ENCODE peak calls at places on chromosome 10, in five cellular contexts. One of them, this sample, is unnamed.

GRCh38 chr10:10530313-10530712 is 487.4 kb upstream of the CELF2 start:
- DNase-seq in left ventricle myocardium inferior: no peak
- DNase-seq in endodermal cell: no peak
- DNase-seq in CD4-positive, alpha-beta T cell: no peak
- DNase-seq in MCF 10A: no peak
- DNase-seq in this sample: no peak

GRCh38 chr10:29860159-29860558 is 199.2 kb downstream of the JCAD start:
- DNase-seq in endodermal cell: no peak
- DNase-seq in MCF 10A: peak; percentile 78
- DNase-seq in left ventricle myocardium inferior: no peak
- DNase-seq in CD4-positive, alpha-beta T cell: no peak
- DNase-seq in this sample: no peak

GRCh38 chr10:114363745-114364460 is 40.4 kb downstream of the AFAP1L2 start:
- DNase-seq in endodermal cell: no peak
- DNase-seq in CD4-positive, alpha-beta T cell: no peak
- DNase-seq in left ventricle myocardium inferior: no peak
- DNase-seq in MCF 10A: no peak
- DNase-seq in this sample: no peak

GRCh38 chr10:97506214-97506991 is 7.7 kb downstream of the UBTD1 start:
- DNase-seq in MCF 10A: no peak
- DNase-seq in left ventricle myocardium inferior: no peak
- DNase-seq in CD4-positive, alpha-beta T cell: no peak
- DNase-seq in endodermal cell: no peak
- DNase-seq in this sample: no peak

GRCh38 chr10:50469288-50469687 is 154.5 kb downstream of the SGMS1 start:
- DNase-seq in left ventricle myocardium inferior: no peak
- DNase-seq in CD4-positive, alpha-beta T cell: no peak
- DNase-seq in endodermal cell: no peak
- DNase-seq in MCF 10A: no peak
- DNase-seq in this sample: no peak

GRCh38 chr10:50346947-50347346 is 95.6 kb upstream of the ASAH2 start:
- DNase-seq in endodermal cell: no peak
- DNase-seq in left ventricle myocardium inferior: no peak
- DNase-seq in MCF 10A: no peak
- DNase-seq in CD4-positive, alpha-beta T cell: no peak
- DNase-seq in this sample: no peak

GRCh38 chr10:97888641-97889262 is 39.1 kb downstream of the GOLGA7B start:
- DNase-seq in CD4-positive, alpha-beta T cell: no peak
- DNase-seq in endodermal cell: peak; percentile 89
- DNase-seq in MCF 10A: peak; percentile 85
- DNase-seq in left ventricle myocardium inferior: no peak
- DNase-seq in this sample: no peak

GRCh38 chr10:52954407-52954806 is 181.8 kb upstream of the MBL2 start:
- DNase-seq in left ventricle myocardium inferior: no peak
- DNase-seq in MCF 10A: no peak
- DNase-seq in endodermal cell: no peak
- DNase-seq in CD4-positive, alpha-beta T cell: no peak
- DNase-seq in this sample: no peak

GRCh38 chr10:116274141-116274861 is 1.3 kb upstream of the GFRA1 start:
- DNase-seq in left ventricle myocardium inferior: peak; percentile 19
- DNase-seq in CD4-positive, alpha-beta T cell: no peak
- DNase-seq in endodermal cell: peak; percentile 81
- DNase-seq in MCF 10A: no peak
- DNase-seq in this sample: no peak

GRCh38 chr10:68172324-68172723 is 59.6 kb downstream of the ATOH7 start:
- DNase-seq in endodermal cell: no peak
- DNase-seq in CD4-positive, alpha-beta T cell: no peak
- DNase-seq in MCF 10A: no peak
- DNase-seq in left ventricle myocardium inferior: no peak
- DNase-seq in this sample: no peak

GRCh38 chr10:100631192-100631591 is 95.4 kb downstream of the HIF1AN start:
- DNase-seq in left ventricle myocardium inferior: no peak
- DNase-seq in MCF 10A: no peak
- DNase-seq in CD4-positive, alpha-beta T cell: no peak
- DNase-seq in endodermal cell: peak; percentile 19
- DNase-seq in this sample: no peak

GRCh38 chr10:80471715-80472233 is 17.7 kb downstream of the TSPAN14 start:
- DNase-seq in MCF 10A: peak; percentile 95
- DNase-seq in endodermal cell: no peak
- DNase-seq in left ventricle myocardium inferior: no peak
- DNase-seq in CD4-positive, alpha-beta T cell: peak; percentile 48
- DNase-seq in this sample: no peak

GRCh38 chr10:78515037-78515872 is 481.6 kb downstream of the RPS24 start:
- DNase-seq in endodermal cell: peak; percentile 31
- DNase-seq in CD4-positive, alpha-beta T cell: no peak
- DNase-seq in left ventricle myocardium inferior: no peak
- DNase-seq in MCF 10A: no peak
- DNase-seq in this sample: peak; percentile 50

GRCh38 chr10:116096501-116096900 is 176.5 kb downstream of the GFRA1 start:
- DNase-seq in endodermal cell: no peak
- DNase-seq in CD4-positive, alpha-beta T cell: no peak
- DNase-seq in MCF 10A: no peak
- DNase-seq in left ventricle myocardium inferior: no peak
- DNase-seq in this sample: no peak

GRCh38 chr10:106571216-106571954 is 593.1 kb downstream of the SORCS1 start:
- DNase-seq in CD4-positive, alpha-beta T cell: no peak
- DNase-seq in MCF 10A: peak; percentile 81
- DNase-seq in endodermal cell: no peak
- DNase-seq in left ventricle myocardium inferior: no peak
- DNase-seq in this sample: no peak

GRCh38 chr10:114271014-114271778 is 32.1 kb downstream of the VWA2 start:
- DNase-seq in endodermal cell: no peak
- DNase-seq in left ventricle myocardium inferior: no peak
- DNase-seq in CD4-positive, alpha-beta T cell: no peak
- DNase-seq in MCF 10A: peak; percentile 65
- DNase-seq in this sample: no peak

GRCh38 chr10:99533496-99534455 is 1.0 kb downstream of the NKX2-3 start:
- DNase-seq in CD4-positive, alpha-beta T cell: no peak
- DNase-seq in MCF 10A: no peak
- DNase-seq in left ventricle myocardium inferior: no peak
- DNase-seq in endodermal cell: peak; percentile 55
- DNase-seq in this sample: no peak

GRCh38 chr10:122424059-122424458 is 30.4 kb upstream of the ARMS2 start:
- DNase-seq in left ventricle myocardium inferior: no peak
- DNase-seq in MCF 10A: no peak
- DNase-seq in endodermal cell: no peak
- DNase-seq in CD4-positive, alpha-beta T cell: no peak
- DNase-seq in this sample: no peak

GRCh38 chr10:120948889-120949382 is 97.8 kb downstream of the WDR11 start:
- DNase-seq in left ventricle myocardium inferior: peak; percentile 75
- DNase-seq in endodermal cell: peak; percentile 92
- DNase-seq in CD4-positive, alpha-beta T cell: peak; percentile 44
- DNase-seq in MCF 10A: peak; percentile 73
- DNase-seq in this sample: peak; percentile 90
- TF ChIP-seq CTCF in left ventricle myocardium inferior: peak; percentile 91
- TF ChIP-seq CTCF in endodermal cell: peak; percentile 99
- TF ChIP-seq CTCF in CD4-positive, alpha-beta T cell: peak; percentile 52
- TF ChIP-seq CTCF in MCF 10A: peak; percentile 92
- TF ChIP-seq CTCF in this sample: peak; percentile 98

GRCh38 chr10:119025336-119025735 is 4.2 kb upstream of the NANOS1 start:
- DNase-seq in endodermal cell: no peak
- DNase-seq in MCF 10A: peak; percentile 88
- DNase-seq in CD4-positive, alpha-beta T cell: no peak
- DNase-seq in left ventricle myocardium inferior: peak; percentile 92
- DNase-seq in this sample: peak; percentile 66
- TF ChIP-seq CTCF in endodermal cell: no peak
- TF ChIP-seq CTCF in MCF 10A: no peak
- TF ChIP-seq CTCF in CD4-positive, alpha-beta T cell: no peak
- TF ChIP-seq CTCF in left ventricle myocardium inferior: no peak
- TF ChIP-seq CTCF in this sample: no peak

GRCh38 chr10:91824076-91824475 is 25.9 kb downstream of the TNKS2 start:
- DNase-seq in MCF 10A: no peak
- DNase-seq in left ventricle myocardium inferior: no peak
- DNase-seq in CD4-positive, alpha-beta T cell: no peak
- DNase-seq in endodermal cell: no peak
- DNase-seq in this sample: no peak
- TF ChIP-seq CTCF in MCF 10A: no peak
- TF ChIP-seq CTCF in left ventricle myocardium inferior: no peak
- TF ChIP-seq CTCF in CD4-positive, alpha-beta T cell: no peak
- TF ChIP-seq CTCF in endodermal cell: no peak
- TF ChIP-seq CTCF in this sample: no peak

DNA sequence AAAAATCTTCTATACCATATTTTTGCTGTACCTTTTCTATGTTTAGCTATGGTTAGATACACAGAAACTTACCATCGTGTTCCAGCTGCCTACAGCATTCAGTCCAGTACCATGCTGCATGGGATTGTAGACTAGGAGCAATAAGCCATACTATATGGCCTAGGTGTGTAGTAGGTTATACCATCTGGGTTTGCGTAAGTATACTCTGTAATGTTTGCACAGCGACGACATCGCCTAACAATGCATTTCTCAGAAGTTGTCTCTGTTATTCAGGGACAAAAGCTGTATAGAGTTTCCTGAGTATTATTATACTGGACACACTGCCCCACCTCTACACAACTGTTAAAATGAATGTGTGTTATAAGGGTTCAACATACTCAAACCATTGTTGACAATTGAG is 93.8 kb upstream of the MKI67 start:
- DNase-seq in endodermal cell: no peak
- DNase-seq in MCF 10A: no peak
- DNase-seq in CD4-positive, alpha-beta T cell: no peak
- DNase-seq in left ventricle myocardium inferior: no peak
- DNase-seq in this sample: no peak
- TF ChIP-seq CTCF in endodermal cell: no peak
- TF ChIP-seq CTCF in MCF 10A: no peak
- TF ChIP-seq CTCF in CD4-positive, alpha-beta T cell: no peak
- TF ChIP-seq CTCF in left ventricle myocardium inferior: no peak
- TF ChIP-seq CTCF in this sample: no peak

GRCh38 chr10:14302035-14302434 is 28.7 kb downstream of the FRMD4A start:
- DNase-seq in CD4-positive, alpha-beta T cell: no peak
- DNase-seq in MCF 10A: peak; percentile 18
- DNase-seq in left ventricle myocardium inferior: no peak
- DNase-seq in endodermal cell: no peak
- DNase-seq in this sample: no peak
- TF ChIP-seq CTCF in CD4-positive, alpha-beta T cell: no peak
- TF ChIP-seq CTCF in MCF 10A: no peak
- TF ChIP-seq CTCF in left ventricle myocardium inferior: peak; percentile 24
- TF ChIP-seq CTCF in endodermal cell: peak; percentile 80
- TF ChIP-seq CTCF in this sample: peak; percentile 63

GRCh38 chr10:91908358-91909177 is 718 bp downstream of the FGFBP3 start:
- DNase-seq in endodermal cell: peak; percentile 91
- DNase-seq in left ventricle myocardium inferior: peak; percentile 72
- DNase-seq in CD4-positive, alpha-beta T cell: peak; percentile 70
- DNase-seq in MCF 10A: peak; percentile 70
- DNase-seq in this sample: peak; percentile 79
- TF ChIP-seq CTCF in endodermal cell: peak; percentile 69
- TF ChIP-seq CTCF in left ventricle myocardium inferior: peak; percentile 56
- TF ChIP-seq CTCF in CD4-positive, alpha-beta T cell: peak; percentile 55
- TF ChIP-seq CTCF in MCF 10A: peak; percentile 2
- TF ChIP-seq CTCF in this sample: peak; percentile 58

GRCh38 chr10:57579926-57580325 is 687.8 kb downstream of the IPMK start:
- DNase-seq in MCF 10A: peak; percentile 61
- DNase-seq in left ventricle myocardium inferior: no peak
- DNase-seq in endodermal cell: peak; percentile 79
- DNase-seq in CD4-positive, alpha-beta T cell: no peak
- DNase-seq in this sample: no peak
- TF ChIP-seq CTCF in MCF 10A: peak; percentile 65
- TF ChIP-seq CTCF in left ventricle myocardium inferior: peak; percentile 58
- TF ChIP-seq CTCF in endodermal cell: peak; percentile 85
- TF ChIP-seq CTCF in CD4-positive, alpha-beta T cell: no peak
- TF ChIP-seq CTCF in this sample: peak; percentile 63

DNA sequence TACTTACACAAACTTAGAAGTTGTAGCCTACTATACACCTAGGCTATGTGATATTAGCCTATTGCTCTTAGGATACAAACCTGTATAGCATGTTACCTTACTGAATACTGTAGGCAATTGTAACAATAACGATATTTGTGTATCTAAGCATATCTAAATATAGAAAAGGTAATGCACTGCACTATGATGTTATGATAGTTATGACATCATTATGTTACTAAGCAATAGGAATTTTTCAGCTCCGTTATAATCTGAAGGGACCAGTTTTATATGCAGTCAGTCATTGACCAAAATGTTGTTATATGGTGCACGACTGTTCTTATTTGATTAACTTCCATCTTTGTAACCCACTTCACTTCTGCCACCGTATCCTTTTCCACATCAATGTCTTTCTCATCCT is 62.0 kb downstream of the CCSER2 start:
- DNase-seq in CD4-positive, alpha-beta T cell: no peak
- DNase-seq in endodermal cell: no peak
- DNase-seq in MCF 10A: no peak
- DNase-seq in left ventricle myocardium inferior: no peak
- DNase-seq in this sample: no peak
- TF ChIP-seq CTCF in CD4-positive, alpha-beta T cell: no peak
- TF ChIP-seq CTCF in endodermal cell: no peak
- TF ChIP-seq CTCF in MCF 10A: no peak
- TF ChIP-seq CTCF in left ventricle myocardium inferior: no peak
- TF ChIP-seq CTCF in this sample: no peak

GRCh38 chr10:72379062-72379461 is 24.3 kb upstream of the DNAJB12 start:
- DNase-seq in endodermal cell: no peak
- DNase-seq in left ventricle myocardium inferior: no peak
- DNase-seq in CD4-positive, alpha-beta T cell: no peak
- DNase-seq in MCF 10A: no peak
- DNase-seq in this sample: no peak

GRCh38 chr10:72370201-72370722 is 15.5 kb upstream of the DNAJB12 start:
- DNase-seq in endodermal cell: no peak
- DNase-seq in left ventricle myocardium inferior: no peak
- DNase-seq in CD4-positive, alpha-beta T cell: no peak
- DNase-seq in MCF 10A: no peak
- DNase-seq in this sample: no peak

GRCh38 chr10:72375173-72375572 is 20.5 kb upstream of the DNAJB12 start:
- DNase-seq in endodermal cell: peak; percentile 68
- DNase-seq in MCF 10A: no peak
- DNase-seq in CD4-positive, alpha-beta T cell: no peak
- DNase-seq in left ventricle myocardium inferior: no peak
- DNase-seq in this sample: no peak

GRCh38 chr10:72379776-72380175 is 25.1 kb upstream of the DNAJB12 start:
- DNase-seq in CD4-positive, alpha-beta T cell: no peak
- DNase-seq in MCF 10A: no peak
- DNase-seq in endodermal cell: no peak
- DNase-seq in left ventricle myocardium inferior: no peak
- DNase-seq in this sample: no peak

GRCh38 chr10:72375585-72375984 is 20.9 kb upstream of the DNAJB12 start:
- DNase-seq in left ventricle myocardium inferior: no peak
- DNase-seq in MCF 10A: no peak
- DNase-seq in endodermal cell: peak; percentile 61
- DNase-seq in CD4-positive, alpha-beta T cell: no peak
- DNase-seq in this sample: no peak
- TF ChIP-seq CTCF in left ventricle myocardium inferior: peak; percentile 10
- TF ChIP-seq CTCF in MCF 10A: no peak
- TF ChIP-seq CTCF in endodermal cell: peak; percentile 49
- TF ChIP-seq CTCF in CD4-positive, alpha-beta T cell: no peak
- TF ChIP-seq CTCF in this sample: no peak